ENCODE peak calls at places on chromosomes 4 and X, in seven cellular contexts. E is GM23338, P is astrocyte of the spinal cord, I is cardiac fibroblast, Y is lower lobe of right lung, B is upper lobe of right lung, G is K562. Z is an unnamed sample.

GRCh38 chr4:177107288-177107901 is 202.3 kb upstream of the NEIL3 start:
- DNase-seq in E (no peak), P (peak; percentile 18), I (no peak), Y (no peak), B (no peak), G (no peak), Z (peak; percentile 17)

GRCh38 chr4:168514249-168514852 is 17.5 kb downstream of the PALLD start:
- DNase-seq in E (peak; percentile 57), P (peak; percentile 67), I (peak; percentile 61), Y (no peak), B (no peak), G (peak; percentile 42), Z (peak; percentile 46)

GRCh38 chr4:163484906-163485305 is 9.6 kb upstream of the TMA16 start:
- DNase-seq in E (peak; percentile 88), P (peak; percentile 49), I (peak; percentile 65), Y (no peak), B (no peak), G (peak; percentile 82), Z (peak; percentile 55)

GRCh38 chr4:175661437-175661836 is 150.6 kb downstream of the GPM6A start:
- DNase-seq in E (no peak), P (no peak), I (no peak), Y (no peak), B (no peak), G (no peak), Z (no peak)

GRCh38 chr4:81405900-81406401 is 65.8 kb downstream of the RASGEF1B start:
- DNase-seq in E (peak; percentile 88), P (peak; percentile 80), I (peak; percentile 87), Y (no peak), B (no peak), G (peak; percentile 83), Z (peak; percentile 83)

GRCh38 chr4:6953751-6954380 is 44.2 kb downstream of the TBC1D14 start:
- DNase-seq in E (peak; percentile 96), P (peak; percentile 72), I (peak; percentile 83), Y (peak; percentile 75), B (peak; percentile 83), G (peak; percentile 84), Z (peak; percentile 95)

GRCh38 chr4:76879731-76880364 is 18.1 kb downstream of the SOWAHB start:
- DNase-seq in E (no peak), P (no peak), I (no peak), Y (no peak), B (no peak), G (no peak), Z (peak; percentile 58)

GRCh38 chr4:22029803-22030202 is 81.2 kb upstream of the KCNIP4 start:
- DNase-seq in E (peak; percentile 14), P (no peak), I (no peak), Y (no peak), B (no peak), G (no peak), Z (peak; percentile 45)

GRCh38 chr4:138567696-138568095 is 325.5 kb upstream of the SLC7A11 start:
- DNase-seq in E (no peak), P (no peak), I (peak; percentile 21), Y (no peak), B (no peak), G (no peak), Z (no peak)

GRCh38 chrX:103918050-103918449 is 44.4 kb upstream of the TMSB15B start:
- DNase-seq in E (peak; percentile 85), P (peak; percentile 63), I (peak; percentile 72), Y (peak; percentile 43), B (no peak), G (peak; percentile 39), Z (peak; percentile 41)

GRCh38 chrX:103913356-103914020 is 48.9 kb upstream of the TMSB15B start:
- DNase-seq in E (peak; percentile 43), P (peak; percentile 1), I (peak; percentile 2), Y (no peak), B (no peak), G (no peak), Z (no peak)

GRCh38 chrX:103918584-103919335 is 43.7 kb upstream of the TMSB15B start:
- DNase-seq in E (peak; percentile 70), P (peak; percentile 74), I (peak; percentile 66), Y (peak; percentile 70), B (peak; percentile 78), G (peak; percentile 6), Z (peak; percentile 53)

DNA sequence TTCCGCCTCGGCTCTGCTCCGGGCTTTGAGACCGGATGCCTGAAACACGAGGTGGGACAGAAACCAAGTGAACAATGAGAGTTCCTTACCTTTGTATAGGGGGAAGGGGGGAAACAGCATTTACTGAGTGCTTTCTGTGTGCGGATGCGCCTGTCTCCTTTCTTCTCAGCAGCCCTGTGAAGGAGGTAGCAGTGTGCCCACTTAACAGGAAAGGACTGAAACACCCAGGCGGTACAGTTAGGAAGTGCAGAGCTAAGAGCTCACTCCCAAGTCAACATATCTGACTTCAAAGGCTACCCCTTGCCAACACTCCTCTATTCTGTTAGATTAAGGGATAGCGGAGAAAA is 43.1 kb upstream of the TMSB15B start:
- DNase-seq in E (no peak), P (peak; percentile 56), I (peak; percentile 44), Y (no peak), B (no peak), G (no peak), Z (peak; percentile 23)
- TF ChIP-seq CTCF in E (no peak), P (peak; percentile 44), I (peak; percentile 42), Y (peak; percentile 19), B (peak; percentile 35), G (no peak), Z (peak; percentile 44)

DNA sequence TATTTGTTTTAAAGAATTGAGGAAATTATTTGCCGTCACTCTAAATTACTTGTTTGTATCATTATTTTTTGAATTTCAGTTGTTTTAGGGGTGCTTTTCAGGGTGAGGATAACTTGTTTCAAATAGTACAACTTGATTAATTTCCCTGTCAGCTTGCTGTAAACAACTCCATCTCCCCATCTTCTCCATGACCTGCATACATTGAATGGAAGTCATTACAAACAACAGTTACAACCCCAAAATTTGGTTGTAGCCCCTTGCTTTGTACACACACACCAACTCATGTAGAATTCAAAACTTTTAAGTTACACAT is 1.4 kb downstream of the MTHFD2L start:
- DNase-seq in E (no peak), P (no peak), I (no peak), Y (no peak), B (no peak), G (no peak), Z (no peak)
- H3K4me3 ChIP-seq in E (peak overlapping the region; percentile 58), P (peak overlapping the region; percentile 75), I (no peak overlapping the region), Y (peak overlapping the region; percentile 64), B (peak overlapping the region; percentile 68), G (peak overlapping the region; percentile 70), Z (peak overlapping the region; percentile 81)

DNA sequence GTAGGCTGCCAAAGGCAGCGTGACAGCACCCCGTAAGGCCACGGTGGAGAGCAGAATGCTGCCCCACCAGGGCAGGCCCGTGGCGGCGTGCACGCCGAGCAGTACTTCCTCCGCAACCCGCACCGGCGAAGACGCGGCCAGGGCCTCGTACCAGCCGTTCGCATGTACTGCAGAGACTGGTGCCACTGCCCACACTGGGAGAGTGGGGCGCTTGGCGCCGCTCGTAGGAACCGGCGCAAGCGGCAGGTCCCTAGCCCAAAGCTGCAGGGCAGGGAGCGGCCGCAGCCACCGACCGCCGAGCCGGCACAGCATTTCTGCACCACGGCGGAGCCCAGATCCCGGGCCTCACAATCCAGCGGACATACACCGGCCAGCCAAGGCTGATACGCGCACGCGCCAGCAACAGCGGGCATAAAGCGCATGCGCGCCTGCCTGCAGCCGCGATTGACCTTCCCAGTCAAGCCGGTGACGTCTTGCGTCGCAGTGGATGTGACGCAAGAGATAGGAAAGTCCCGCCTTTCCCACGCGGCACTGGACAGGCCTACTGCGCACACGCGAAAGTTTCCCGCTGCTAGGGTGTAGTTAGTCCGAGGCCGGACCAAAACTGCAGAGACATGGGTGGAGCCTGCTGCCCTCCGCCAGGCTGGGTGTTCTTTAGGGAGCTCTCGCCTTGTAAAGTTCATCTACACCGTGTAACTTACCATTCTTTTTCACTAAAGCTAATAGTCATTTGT is at the start of gene COX18:
- DNase-seq in E (peak; percentile 93), P (peak; percentile 99), I (peak; percentile 99), Y (peak; percentile 99), B (peak; percentile 99), G (peak; percentile 99), Z (peak; percentile 98)
- TF ChIP-seq CTCF in E (no peak), P (no peak), I (no peak), Y (no peak), B (no peak), G (no peak), Z (no peak)

DNA sequence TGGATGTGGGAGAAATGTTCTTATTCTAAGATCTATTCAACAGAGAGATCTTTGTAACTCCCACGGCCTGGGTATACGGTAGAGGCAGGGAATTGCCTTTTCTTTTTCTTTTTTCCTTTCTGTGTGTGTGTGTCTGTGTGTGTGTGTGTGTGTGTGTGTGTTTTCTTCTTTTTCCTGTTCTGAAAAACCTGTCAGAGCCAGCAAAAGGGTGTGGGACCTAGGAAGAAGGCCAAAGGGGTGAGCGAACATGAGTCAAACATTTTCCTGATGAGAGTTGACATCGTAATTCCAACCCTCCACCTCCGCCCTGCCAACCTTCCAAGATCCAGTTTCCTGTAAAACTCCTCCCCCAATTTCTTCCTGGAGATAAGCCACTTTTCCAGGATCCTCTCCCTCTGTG is 2.8 kb upstream of the CHIC2 start:
- DNase-seq in E (no peak), P (peak; percentile 47), I (peak; percentile 93), Y (no peak), B (no peak), G (no peak), Z (peak; percentile 98)
- H3K4me3 ChIP-seq in E (no peak overlapping the region), P (no peak overlapping the region), I (no peak overlapping the region), Y (no peak overlapping the region), B (no peak overlapping the region), G (no peak overlapping the region), Z (no peak overlapping the region)

Z was measured in epithelial cell of esophagus.